ENCODE peak calls at places on chromosome 1, in seven cellular contexts. C is nephron progenitor cell, X is GM03348, Y is iPS DF 6.9, I is lower lobe of right lung, M is glutamatergic neuron, G is SHP77. D is an unnamed sample.

GRCh38 chr1:214473392-214473791 is 78.0 kb downstream of the PTPN14 start:
- DNase-seq in C (no peak), X (peak), Y (no peak), I (no peak), M (no peak), G (no peak), D (peak)

GRCh38 chr1:23638188-23638619 is 53.4 kb upstream of the RPL11 start:
- DNase-seq in C (peak), X (no peak), Y (no peak), I (no peak), M (no peak), G (no peak), D (no peak)

GRCh38 chr1:167650266-167651160 is 20.5 kb downstream of the RCSD1 start:
- DNase-seq in C (no peak), X (no peak), Y (no peak), I (no peak), M (no peak), G (no peak), D (no peak)

GRCh38 chr1:182330303-182330702 is 61.3 kb downstream of the GLUL start:
- DNase-seq in C (no peak), X (no peak), Y (no peak), I (no peak), M (no peak), G (no peak), D (peak)

GRCh38 chr1:7591565-7591964 is 179.5 kb upstream of the VAMP3 start:
- DNase-seq in C (peak), X (no peak), Y (no peak), I (peak), M (no peak), G (no peak), D (no peak)

GRCh38 chr1:176601358-176601757 is 138.4 kb downstream of the PAPPA2 start:
- DNase-seq in C (no peak), X (peak), Y (no peak), I (no peak), M (no peak), G (no peak), D (no peak)

GRCh38 chr1:239997515-239998311 is 94.0 kb upstream of the FMN2 start:
- DNase-seq in C (peak), X (peak), Y (no peak), I (no peak), M (peak), G (no peak), D (no peak)

GRCh38 chr1:223811634-223812101 is 34.1 kb downstream of the TP53BP2 start:
- DNase-seq in C (no peak), X (peak), Y (no peak), I (no peak), M (no peak), G (no peak), D (peak)

GRCh38 chr1:87392241-87393192 is 63.8 kb downstream of the LMO4 start:
- DNase-seq in C (no peak), X (peak), Y (no peak), I (no peak), M (no peak), G (no peak), D (peak)